ENCODE peak calls at places on chromosomes 13 and 19, in ten cellular contexts. I is choroid plexus epithelial cell, O is hepatocyte, J is AG04450, D is ascending aorta, P is AG10803, U is psoas muscle, A is PC-9, G is uterus, N is skeletal muscle cell. K is an unnamed sample.

GRCh38 chr13:100131863-100132574 is 43.1 kb downstream of the PCCA start:
- DNase-seq in I (peak), O (peak), J (peak), D (no peak), P (peak), U (no peak), A (no peak), G (no peak), N (peak), K (peak)

GRCh38 chr13:109697936-109698335 is 88.4 kb downstream of the IRS2 start:
- DNase-seq in I (no peak), O (no peak), J (no peak), D (no peak), P (no peak), U (no peak), A (no peak), G (no peak), N (no peak), K (no peak)

GRCh38 chr19:29560313-29561075 is 34.7 kb downstream of the VSTM2B start:
- DNase-seq in I (no peak), O (no peak), J (no peak), D (peak), P (no peak), U (no peak), A (no peak), G (no peak), N (no peak), K (no peak)

GRCh38 chr13:102295316-102296048 is 106.4 kb downstream of the FGF14 start:
- DNase-seq in I (peak), O (no peak), J (peak), D (no peak), P (peak), U (no peak), A (no peak), G (peak), N (peak), K (peak)

GRCh38 chr19:13597625-13598024 is 91.3 kb upstream of the CACNA1A start:
- DNase-seq in I (peak), O (peak), J (peak), D (peak), P (peak), U (no peak), A (peak), G (peak), N (peak), K (peak)

GRCh38 chr19:13839938-13840750 is 36.8 kb upstream of the NANOS3 start:
- DNase-seq in I (no peak), O (peak), J (no peak), D (peak), P (peak), U (peak), A (peak), G (peak), N (no peak), K (peak)

GRCh38 chr13:74465279-74465678 is 331.1 kb upstream of the KLF12 start:
- DNase-seq in I (no peak), O (no peak), J (no peak), D (no peak), P (no peak), U (no peak), A (no peak), G (no peak), N (no peak), K (no peak)

GRCh38 chr13:109182777-109183465 is 553.5 kb downstream of the MYO16 start:
- DNase-seq in I (peak), O (no peak), J (no peak), D (no peak), P (peak), U (no peak), A (no peak), G (no peak), N (no peak), K (no peak)

GRCh38 chr19:17339088-17339741 is 1.9 kb downstream of the GTPBP3 start:
- DNase-seq in I (no peak), O (no peak), J (no peak), D (no peak), P (no peak), U (no peak), A (no peak), G (no peak), N (no peak), K (no peak)

GRCh38 chr19:44845286-44845611 is 848 bp upstream of the NECTIN2 start:
- DNase-seq in I (no peak), O (no peak), J (no peak), D (peak), P (no peak), U (no peak), A (no peak), G (peak), N (no peak), K (no peak)

GRCh38 chr13:94617389-94618000 is 15.8 kb downstream of the GPR180 start:
- DNase-seq in I (peak), O (peak), J (no peak), D (no peak), P (peak), U (no peak), A (no peak), G (no peak), N (no peak), K (peak)

GRCh38 chr19:35904312-35905068 is 2.2 kb downstream of the HCST start:
- DNase-seq in I (no peak), O (no peak), J (no peak), D (no peak), P (no peak), U (no peak), A (no peak), G (no peak), N (no peak), K (no peak)

GRCh38 chr19:35905178-35905727 is 2.8 kb downstream of the TYROBP start:
- DNase-seq in I (peak), O (no peak), J (no peak), D (no peak), P (no peak), U (no peak), A (no peak), G (no peak), N (no peak), K (peak)

GRCh38 chr19:35901854-35902661 is at the start of gene HCST:
- DNase-seq in I (no peak), O (no peak), J (no peak), D (no peak), P (peak), U (no peak), A (no peak), G (no peak), N (no peak), K (peak)

GRCh38 chr19:35902870-35903475 is 644 bp downstream of the HCST start:
- DNase-seq in I (no peak), O (no peak), J (no peak), D (no peak), P (no peak), U (no peak), A (no peak), G (no peak), N (no peak), K (no peak)

GRCh38 chr19:35903550-35904179 is 1.3 kb downstream of the HCST start:
- DNase-seq in I (peak), O (peak), J (no peak), D (peak), P (peak), U (peak), A (peak), G (peak), N (peak), K (peak)
- H3K4me3 ChIP-seq in I (peak), O (no peak), J (peak), D (peak), P (peak), U (peak), A (peak), G (no peak), N (peak), K (peak)

DNA sequence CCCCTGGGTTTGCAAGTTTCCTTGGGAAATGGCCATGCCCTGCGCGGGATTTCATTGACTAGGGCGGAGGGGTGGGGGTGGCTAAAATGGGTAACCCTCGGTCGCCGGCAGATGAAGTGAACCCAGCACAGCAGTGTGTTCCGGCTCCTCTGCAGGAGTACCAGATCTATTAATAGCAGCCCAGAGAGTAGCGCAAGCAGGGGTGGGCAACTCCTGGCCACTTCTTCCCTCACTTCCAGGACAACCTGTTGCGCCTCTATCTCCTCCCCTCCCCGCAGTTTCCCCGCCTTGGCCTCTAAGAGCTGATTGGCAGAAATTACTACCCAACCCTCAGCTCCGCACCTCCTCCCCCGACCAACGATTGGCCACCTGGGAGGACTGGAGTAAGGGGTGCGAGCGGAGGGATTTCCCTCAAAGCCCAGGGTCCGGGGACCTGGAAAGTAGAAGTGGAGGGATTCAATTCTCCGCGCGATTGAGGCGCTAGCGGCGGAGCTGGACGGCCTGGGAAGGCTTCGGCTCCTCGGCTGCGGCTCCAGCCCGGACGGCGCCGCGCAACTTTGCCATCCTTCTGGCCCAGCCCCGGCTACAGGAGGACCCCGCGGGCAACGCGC is at the start of gene FREM2:
- DNase-seq in I (peak), O (peak), J (no peak), D (no peak), P (no peak), U (peak), A (peak), G (no peak), N (no peak), K (peak)
- H3K4me3 ChIP-seq in I (peak), O (peak), J (no peak), D (peak), P (peak), U (peak), A (peak), G (peak), N (peak), K (peak)

GRCh38 chr19:58555920-58556632 is 1.2 kb upstream of the CHMP2A start:
- DNase-seq in I (no peak), O (peak), J (no peak), D (peak), P (no peak), U (no peak), A (no peak), G (peak), N (no peak), K (no peak)

GRCh38 chr19:58555369-58555885 is 522 bp upstream of the CHMP2A start:
- DNase-seq in I (no peak), O (no peak), J (no peak), D (no peak), P (no peak), U (no peak), A (no peak), G (no peak), N (no peak), K (no peak)

GRCh38 chr19:58558066-58558622 is at the start of gene UBE2M:
- DNase-seq in I (peak), O (peak), J (no peak), D (peak), P (peak), U (peak), A (no peak), G (peak), N (no peak), K (no peak)

GRCh38 chr19:58557253-58558065 is 952 bp downstream of the UBE2M start:
- DNase-seq in I (no peak), O (peak), J (no peak), D (no peak), P (no peak), U (no peak), A (no peak), G (peak), N (no peak), K (peak)

GRCh38 chr19:58556633-58557252 is 1.7 kb downstream of the UBE2M start:
- DNase-seq in I (no peak), O (no peak), J (no peak), D (no peak), P (no peak), U (no peak), A (no peak), G (peak), N (no peak), K (no peak)
- H3K4me3 ChIP-seq in I (peak), O (no peak), J (peak), D (peak), P (peak), U (peak), A (no peak), G (peak), N (peak), K (peak)

GRCh38 chr19:9407827-9408226 is 27.5 kb downstream of the ZNF266 start:
- DNase-seq in I (no peak), O (no peak), J (no peak), D (no peak), P (no peak), U (no peak), A (no peak), G (no peak), N (no peak), K (peak)
- H3K4me3 ChIP-seq in I (peak), O (no peak), J (no peak), D (peak), P (no peak), U (peak), A (peak), G (no peak), N (peak), K (peak)

GRCh38 chr19:50514346-50515167 is 844 bp upstream of the ASPDH start:
- DNase-seq in I (no peak), O (no peak), J (no peak), D (no peak), P (no peak), U (no peak), A (no peak), G (no peak), N (no peak), K (no peak)
- H3K4me3 ChIP-seq in I (no peak), O (no peak), J (no peak), D (no peak), P (no peak), U (no peak), A (no peak), G (no peak), N (no peak), K (no peak)

GRCh38 chr19:47157455-47158321 is 27.1 kb downstream of the SAE1 start:
- DNase-seq in I (peak), O (peak), J (peak), D (peak), P (peak), U (no peak), A (peak), G (peak), N (no peak), K (peak)
- H3K4me3 ChIP-seq in I (no peak), O (no peak), J (no peak), D (peak), P (no peak), U (peak), A (no peak), G (no peak), N (no peak), K (no peak)

DNA sequence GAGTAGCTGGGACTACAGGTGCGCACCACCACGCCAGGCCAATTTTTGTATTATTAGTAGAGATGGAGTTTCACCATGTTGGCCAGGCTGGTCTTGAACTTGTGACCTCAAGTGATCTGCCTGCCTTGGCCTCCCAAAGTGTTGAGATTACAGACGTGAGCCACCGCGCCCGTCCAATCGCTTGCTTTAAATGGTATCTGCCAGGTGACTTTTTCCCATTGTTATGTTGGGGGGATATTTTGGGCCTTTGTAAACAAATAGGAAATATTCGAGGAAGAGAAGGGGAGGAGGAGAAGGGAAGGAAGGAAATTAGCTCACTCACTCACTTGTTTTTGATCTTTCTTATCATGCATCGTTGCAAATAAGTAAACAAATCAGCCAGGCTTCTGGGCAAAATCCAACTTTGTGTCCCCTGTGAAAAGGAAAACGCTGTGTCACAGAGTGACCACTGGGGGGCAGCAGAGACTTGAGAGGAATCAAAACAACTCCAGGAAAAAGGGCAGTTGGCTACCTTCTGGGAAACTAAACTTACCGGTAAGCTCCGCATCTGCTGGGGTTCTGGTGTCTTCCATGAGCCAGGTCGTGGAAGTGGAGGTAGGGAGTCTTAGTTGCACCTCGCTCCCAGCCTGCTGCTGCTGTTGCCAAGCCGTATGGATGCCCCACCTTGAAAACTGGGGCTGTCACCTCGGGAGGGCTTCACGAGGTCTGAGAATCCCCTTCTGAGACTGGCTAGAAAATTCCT is 9.3 kb upstream of the RANBP3 start:
- DNase-seq in I (peak), O (peak), J (peak), D (peak), P (peak), U (peak), A (peak), G (peak), N (peak), K (peak)
- H3K4me3 ChIP-seq in I (peak), O (no peak), J (peak), D (peak), P (peak), U (peak), A (no peak), G (no peak), N (no peak), K (peak)

GRCh38 chr19:7830823-7831222 is 805 bp downstream of the EVI5L start:
- DNase-seq in I (no peak), O (no peak), J (no peak), D (no peak), P (no peak), U (no peak), A (no peak), G (no peak), N (no peak), K (no peak)
- H3K4me3 ChIP-seq in I (peak), O (no peak), J (peak), D (peak), P (peak), U (peak), A (peak), G (peak), N (peak), K (peak)

GRCh38 chr19:55171440-55171839 is 5.0 kb upstream of the DNAAF3 start:
- DNase-seq in I (no peak), O (no peak), J (no peak), D (no peak), P (no peak), U (no peak), A (no peak), G (no peak), N (no peak), K (no peak)

GRCh38 chr19:55165952-55166529 is 372 bp downstream of the DNAAF3 start:
- DNase-seq in I (peak), O (peak), J (no peak), D (peak), P (peak), U (peak), A (peak), G (peak), N (no peak), K (peak)

GRCh38 chr19:55161571-55162322 is 4.2 kb upstream of the TNNI3 start:
- DNase-seq in I (no peak), O (no peak), J (no peak), D (no peak), P (no peak), U (peak), A (no peak), G (no peak), N (no peak), K (no peak)

GRCh38 chr19:55169136-55169535 is 2.7 kb upstream of the DNAAF3 start:
- DNase-seq in I (no peak), O (no peak), J (no peak), D (no peak), P (no peak), U (no peak), A (no peak), G (no peak), N (no peak), K (no peak)

GRCh38 chr19:55166530-55167268 is at the start of gene DNAAF3:
- DNase-seq in I (peak), O (peak), J (peak), D (peak), P (peak), U (peak), A (peak), G (peak), N (peak), K (peak)
- H3K4me3 ChIP-seq in I (peak), O (peak), J (peak), D (peak), P (peak), U (peak), A (peak), G (peak), N (peak), K (peak)

GRCh38 chr19:1357695-1358094 is 26.0 kb upstream of the NDUFS7 start:
- DNase-seq in I (no peak), O (no peak), J (no peak), D (no peak), P (no peak), U (no peak), A (no peak), G (no peak), N (no peak), K (no peak)

GRCh38 chr19:1355258-1355973 is 28.3 kb upstream of the NDUFS7 start:
- DNase-seq in I (peak), O (no peak), J (no peak), D (no peak), P (no peak), U (no peak), A (no peak), G (no peak), N (no peak), K (peak)

GRCh38 chr19:1353144-1353543 is 30.6 kb upstream of the NDUFS7 start:
- DNase-seq in I (no peak), O (no peak), J (no peak), D (no peak), P (no peak), U (no peak), A (no peak), G (no peak), N (no peak), K (no peak)

GRCh38 chr19:1354496-1355257 is 29.0 kb upstream of the NDUFS7 start:
- DNase-seq in I (peak), O (peak), J (peak), D (peak), P (peak), U (peak), A (peak), G (peak), N (peak), K (peak)

DNA sequence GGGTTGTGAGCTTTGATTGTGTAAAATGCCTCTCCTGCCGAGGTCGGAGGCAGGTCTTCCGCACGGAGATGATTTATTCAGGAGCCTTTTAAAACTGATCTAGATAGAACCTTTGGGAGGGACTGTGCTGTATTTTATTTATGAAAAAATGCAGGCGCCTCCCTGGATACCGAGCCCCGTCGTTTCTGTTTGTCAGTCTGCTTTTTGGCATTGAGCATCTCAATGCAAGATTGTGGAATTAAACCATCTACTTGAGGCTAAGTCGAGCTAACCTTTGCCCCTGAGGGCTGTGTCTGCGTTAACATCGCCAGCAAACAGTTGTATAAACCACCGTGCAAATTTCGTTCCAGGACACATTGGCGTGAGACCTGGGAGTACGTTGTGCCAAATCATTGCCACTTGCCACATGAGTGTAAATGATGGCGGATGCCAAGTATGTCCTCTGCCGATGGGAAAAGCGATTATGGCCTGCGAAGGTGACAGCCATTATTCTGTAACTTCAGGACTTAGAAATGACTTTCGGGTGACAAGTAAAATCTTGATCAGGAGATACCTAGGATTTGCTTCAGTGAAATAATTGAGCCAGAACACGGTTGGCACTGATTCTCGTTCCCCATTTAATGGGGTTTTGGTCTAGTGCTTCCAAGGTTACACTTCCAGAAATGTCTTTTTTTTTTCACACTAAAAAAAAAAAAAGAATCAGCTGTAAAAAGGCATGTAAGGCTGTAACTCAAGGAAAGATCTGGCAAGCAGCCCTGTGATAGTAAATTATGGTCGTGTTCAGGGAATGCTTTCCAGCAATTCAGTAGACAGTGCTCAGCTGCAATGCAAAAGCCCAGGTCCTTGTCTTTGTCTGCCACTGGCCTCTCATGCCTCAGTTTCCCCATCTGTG is 27.5 kb upstream of the NDUFS7 start:
- DNase-seq in I (peak), O (no peak), J (no peak), D (no peak), P (peak), U (no peak), A (no peak), G (peak), N (no peak), K (no peak)
- H3K4me3 ChIP-seq in I (peak), O (peak), J (peak), D (peak), P (peak), U (peak), A (peak), G (peak), N (peak), K (peak)